ENCODE peak calls at places on chromosomes 6 and 20, in five cellular contexts. A is stimulated activated effector memory CD8-positive, alpha-beta T cell treated with anti-CD3 and anti-CD28 coated beads, Interleukin-12 subunit alpha, Interleukin-12 subunit beta, amount 100 ng/mL, for 72 hours; P is left ventricle myocardium inferior; X is AG08396; R is activated naive CD4-positive, alpha-beta T cell. C is an unnamed sample.

GRCh38 chr6:137497722-137498463 is 3.7 kb upstream of the OLIG3 start:
- DNase-seq in A (no peak), P (no peak), X (no peak), R (no peak), C (no peak)

GRCh38 chr20:25499855-25500434 is 85.4 kb downstream of the NINL start:
- DNase-seq in A (no peak), P (no peak), X (no peak), R (no peak), C (no peak)

GRCh38 chr6:158353851-158354508 is 41.7 kb downstream of the TULP4 start:
- DNase-seq in A (no peak), P (no peak), X (no peak), R (no peak), C (no peak)

GRCh38 chr6:95866732-95867131 is 149.0 kb upstream of the FUT9 start:
- DNase-seq in A (no peak), P (no peak), X (no peak), R (no peak), C (no peak)

GRCh38 chr20:17612287-17612974 is 42.6 kb downstream of the DSTN start:
- DNase-seq in A (peak), P (no peak), X (no peak), R (no peak), C (peak)

GRCh38 chr6:5995705-5996686 is 10.7 kb downstream of the NRN1 start:
- DNase-seq in A (no peak), P (peak), X (peak), R (no peak), C (no peak)

GRCh38 chr6:71209626-71210025 is 79.0 kb upstream of the OGFRL1 start:
- DNase-seq in A (no peak), P (no peak), X (no peak), R (no peak), C (no peak)

GRCh38 chr6:144379356-144379755 is 94.2 kb downstream of the UTRN start:
- DNase-seq in A (no peak), P (no peak), X (no peak), R (no peak), C (no peak)

GRCh38 chr20:47951521-47951951 is 166.3 kb upstream of the SULF2 start:
- DNase-seq in A (no peak), P (no peak), X (no peak), R (no peak), C (no peak)